ENCODE peak calls at places on chromosomes 3 and 15, in four cellular contexts. Z, O, N and K are unnamed samples.

GRCh38 chr15:77821188-77821958 is 188.7 kb upstream of the LINGO1 start:
- DNase-seq in O (no peak), N (peak; percentile 81), Z (no peak), K (peak; percentile 91)

GRCh38 chr15:100330629-100331215 is 11.1 kb downstream of the ADAMTS17 start:
- DNase-seq in N (no peak), O (peak; percentile 75), Z (no peak), K (no peak)

GRCh38 chr3:177338697-177339219 is 141.5 kb upstream of the TBL1XR1 start:
- DNase-seq in O (no peak), Z (no peak), N (no peak), K (no peak)

GRCh38 chr15:45796433-45796832 is 161.6 kb downstream of the SQOR start:
- DNase-seq in N (no peak), Z (no peak), O (no peak), K (no peak)

GRCh38 chr3:12982619-12983101 is 90.6 kb downstream of the IQSEC1 start:
- DNase-seq in O (no peak), Z (no peak), N (no peak), K (no peak)

GRCh38 chr15:66401130-66402021 is 14.7 kb downstream of the MAP2K1 start:
- DNase-seq in O (peak; percentile 23), N (no peak), Z (no peak), K (peak; percentile 40)

GRCh38 chr3:111596328-111596727 is 1.2 kb upstream of the ZBED2 start:
- DNase-seq in N (no peak), Z (no peak), O (no peak), K (no peak)

GRCh38 chr15:95279277-95280019 is 1048.1 kb downstream of the MCTP2 start:
- DNase-seq in Z (no peak), O (no peak), N (no peak), K (no peak)

GRCh38 chr15:94352940-94353820 is 121.8 kb downstream of the MCTP2 start:
- DNase-seq in Z (no peak), O (no peak), N (no peak), K (no peak)

GRCh38 chr3:123651449-123652345 is 66.8 kb upstream of the HACD2 start:
- DNase-seq in N (no peak), O (no peak), Z (no peak), K (peak; percentile 71)

GRCh38 chr3:44680921-44681455 is 31.5 kb upstream of the ZNF502 start:
- DNase-seq in O (no peak), Z (no peak), N (no peak), K (no peak)

GRCh38 chr15:51051776-51052175 is 42.9 kb downstream of the TNFAIP8L3 start:
- DNase-seq in Z (no peak), N (no peak), O (no peak), K (no peak)

GRCh38 chr15:97688886-97689285 is 271.6 kb upstream of the ARRDC4 start:
- DNase-seq in O (no peak), N (no peak), Z (no peak), K (no peak)

GRCh38 chr3:132205609-132206008 is 111.6 kb upstream of the ACP3 start:
- DNase-seq in O (no peak), Z (no peak), N (no peak), K (no peak)

GRCh38 chr15:36497903-36498302 is 81.5 kb upstream of the CDIN1 start:
- DNase-seq in Z (no peak), N (no peak), O (no peak), K (no peak)

GRCh38 chr3:178479860-178480259 is 56.4 kb upstream of the KCNMB2 start:
- DNase-seq in Z (no peak), O (no peak), N (no peak), K (peak; percentile 11)

GRCh38 chr3:178482981-178483380 is 53.3 kb upstream of the KCNMB2 start:
- DNase-seq in N (no peak), Z (no peak), O (no peak), K (no peak)

GRCh38 chr3:178479446-178479845 is 56.8 kb upstream of the KCNMB2 start:
- DNase-seq in N (no peak), Z (no peak), O (no peak), K (no peak)

GRCh38 chr3:178480795-178481194 is 55.4 kb upstream of the KCNMB2 start:
- DNase-seq in N (no peak), Z (no peak), O (no peak), K (no peak)

GRCh38 chr3:178480274-178480673 is 56.0 kb upstream of the KCNMB2 start:
- DNase-seq in N (no peak), Z (no peak), O (no peak), K (no peak)
- H3K27me3 ChIP-seq in N (no peaks in the 10 kb centered on the region), Z (no peaks in the 10 kb centered on the region), O (no peaks in the 10 kb centered on the region), K (no peaks in the 10 kb centered on the region)

DNA sequence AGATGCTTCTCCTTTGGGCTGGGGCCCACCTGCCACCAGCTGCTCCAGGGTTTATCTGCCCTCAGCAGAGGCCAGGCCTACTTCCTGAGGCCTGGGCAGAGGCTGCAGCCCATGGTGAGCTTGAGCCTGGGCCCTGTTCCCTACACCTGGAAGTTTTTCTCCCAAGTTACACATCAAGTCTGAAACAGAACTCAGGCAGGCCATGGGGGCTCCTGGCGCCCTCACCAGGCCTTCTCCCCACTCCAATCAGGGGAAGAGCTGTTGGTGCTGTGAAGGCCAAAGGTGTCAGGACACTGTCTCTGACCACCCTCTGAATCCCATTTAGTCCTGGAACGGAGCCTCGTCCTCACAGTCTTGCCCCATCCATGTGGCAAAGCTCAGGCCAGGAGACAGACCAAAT is 7.3 kb downstream of the VWA5B2 start:
- DNase-seq in O (no peak), N (no peak), Z (no peak), K (peak; percentile 51)
- H3K4me3 ChIP-seq in O (no peak overlapping the region), N (no peak overlapping the region), Z (no peak overlapping the region), K (no peak overlapping the region)

GRCh38 chr15:70670680-70671079 is 92.7 kb downstream of the UACA start:
- DNase-seq in O (no peak), N (no peak), Z (no peak), K (no peak)

GRCh38 chr15:70665599-70665998 is 97.8 kb downstream of the UACA start:
- DNase-seq in Z (no peak), O (no peak), N (no peak), K (no peak)

GRCh38 chr15:70669966-70670658 is 93.2 kb downstream of the UACA start:
- DNase-seq in Z (no peak), O (no peak), N (no peak), K (no peak)

GRCh38 chr15:70672081-70672480 is 91.3 kb downstream of the UACA start:
- DNase-seq in N (no peak), Z (no peak), O (peak; percentile 73), K (no peak)

GRCh38 chr15:70669006-70669602 is 94.3 kb downstream of the UACA start:
- DNase-seq in N (no peak), O (no peak), Z (no peak), K (no peak)
- H3K36me3 ChIP-seq in N (no peaks in the 10 kb centered on the region), O (no peaks in the 10 kb centered on the region), Z (no peaks in the 10 kb centered on the region), K (no peaks in the 10 kb centered on the region)

GRCh38 chr3:55489804-55490132 is 2.7 kb upstream of the WNT5A start:
- DNase-seq in N (no peak), Z (peak; percentile 22), O (no peak), K (peak; percentile 76)
- H3K27me3 ChIP-seq in N (peaks cover 16% of the 10 kb centered on the region), Z (no peaks in the 10 kb centered on the region), O (no peaks in the 10 kb centered on the region), K (peaks cover 42% of the 10 kb centered on the region)